ENCODE peak calls at places on chromosomes 16 and 17, in six cellular contexts. One of them, this sample, is unnamed.

GRCh38 chr17:79837888-79838540 is 1.2 kb downstream of the CBX4 start:
- DNase-seq in lower leg skin: peak; percentile 19
- DNase-seq in H54: no peak
- DNase-seq in IMR-90: no peak
- DNase-seq in body of pancreas: peak; percentile 34
- DNase-seq in ovary: peak; percentile 20
- DNase-seq in this sample: no peak

GRCh38 chr17:1490643-1491405 is 1.7 kb downstream of the MYO1C start:
- DNase-seq in lower leg skin: no peak
- DNase-seq in H54: peak; percentile 87
- DNase-seq in IMR-90: no peak
- DNase-seq in body of pancreas: peak; percentile 59
- DNase-seq in ovary: peak; percentile 56
- DNase-seq in this sample: peak; percentile 68

GRCh38 chr17:71334041-71334781 is 786.6 kb upstream of the SOX9 start:
- DNase-seq in lower leg skin: peak; percentile 17
- DNase-seq in H54: no peak
- DNase-seq in IMR-90: peak; percentile 21
- DNase-seq in body of pancreas: no peak
- DNase-seq in ovary: no peak
- DNase-seq in this sample: no peak

GRCh38 chr17:68089881-68090280 is 54.3 kb downstream of the KPNA2 start:
- DNase-seq in lower leg skin: peak; percentile 50
- DNase-seq in H54: peak; percentile 34
- DNase-seq in IMR-90: peak; percentile 24
- DNase-seq in body of pancreas: peak; percentile 34
- DNase-seq in ovary: no peak
- DNase-seq in this sample: peak; percentile 64

GRCh38 chr16:89842471-89843408 is 14.5 kb downstream of the SPIRE2 start:
- DNase-seq in lower leg skin: no peak
- DNase-seq in H54: peak; percentile 87
- DNase-seq in IMR-90: peak; percentile 71
- DNase-seq in body of pancreas: no peak
- DNase-seq in ovary: no peak
- DNase-seq in this sample: no peak

GRCh38 chr17:75549246-75550138 is 24.0 kb downstream of the LLGL2 start:
- DNase-seq in lower leg skin: peak; percentile 39
- DNase-seq in H54: no peak
- DNase-seq in IMR-90: no peak
- DNase-seq in body of pancreas: peak; percentile 87
- DNase-seq in ovary: no peak
- DNase-seq in this sample: peak; percentile 94

GRCh38 chr16:72677662-72678447 is 370.1 kb downstream of the ZFHX3 start:
- DNase-seq in lower leg skin: no peak
- DNase-seq in H54: no peak
- DNase-seq in IMR-90: peak; percentile 86
- DNase-seq in body of pancreas: no peak
- DNase-seq in ovary: no peak
- DNase-seq in this sample: no peak

GRCh38 chr16:59632266-59632855 is 898.2 kb upstream of the GOT2 start:
- DNase-seq in lower leg skin: no peak
- DNase-seq in H54: no peak
- DNase-seq in IMR-90: peak; percentile 68
- DNase-seq in body of pancreas: no peak
- DNase-seq in ovary: no peak
- DNase-seq in this sample: no peak

GRCh38 chr17:7750321-7750821 is 32.8 kb downstream of the DNAH2 start:
- DNase-seq in lower leg skin: no peak
- DNase-seq in H54: peak; percentile 60
- DNase-seq in IMR-90: peak; percentile 89
- DNase-seq in body of pancreas: no peak
- DNase-seq in ovary: no peak
- DNase-seq in this sample: no peak

GRCh38 chr17:62671553-62671952 is 44.1 kb downstream of the MRC2 start:
- DNase-seq in lower leg skin: peak; percentile 47
- DNase-seq in H54: no peak
- DNase-seq in IMR-90: no peak
- DNase-seq in body of pancreas: no peak
- DNase-seq in ovary: no peak
- DNase-seq in this sample: peak; percentile 71

GRCh38 chr16:56950881-56951771 is 10.6 kb upstream of the CETP start:
- DNase-seq in lower leg skin: no peak
- DNase-seq in H54: peak; percentile 59
- DNase-seq in IMR-90: peak; percentile 51
- DNase-seq in body of pancreas: peak; percentile 72
- DNase-seq in ovary: peak; percentile 39
- DNase-seq in this sample: peak; percentile 70

GRCh38 chr16:25151996-25152395 is 40.5 kb downstream of the LCMT1 start:
- DNase-seq in lower leg skin: no peak
- DNase-seq in H54: peak; percentile 58
- DNase-seq in IMR-90: peak; percentile 58
- DNase-seq in body of pancreas: no peak
- DNase-seq in ovary: no peak
- DNase-seq in this sample: no peak

GRCh38 chr16:65782537-65783290 is 583.8 kb upstream of the CDH5 start:
- DNase-seq in lower leg skin: peak; percentile 22
- DNase-seq in H54: no peak
- DNase-seq in IMR-90: peak; percentile 55
- DNase-seq in body of pancreas: no peak
- DNase-seq in ovary: peak; percentile 14
- DNase-seq in this sample: no peak

GRCh38 chr17:29585080-29585751 is 4.2 kb downstream of the GIT1 start:
- DNase-seq in lower leg skin: no peak
- DNase-seq in H54: no peak
- DNase-seq in IMR-90: no peak
- DNase-seq in body of pancreas: no peak
- DNase-seq in ovary: no peak
- DNase-seq in this sample: no peak

GRCh38 chr17:54099221-54099620 is 276.5 kb downstream of the KIF2B start:
- DNase-seq in lower leg skin: no peak
- DNase-seq in H54: no peak
- DNase-seq in IMR-90: no peak
- DNase-seq in body of pancreas: no peak
- DNase-seq in ovary: no peak
- DNase-seq in this sample: no peak

GRCh38 chr17:77323413-77324171 is 182.8 kb downstream of the SEC14L1 start:
- DNase-seq in lower leg skin: peak; percentile 24
- DNase-seq in H54: no peak
- DNase-seq in IMR-90: peak; percentile 52
- DNase-seq in body of pancreas: peak; percentile 20
- DNase-seq in ovary: peak; percentile 77
- DNase-seq in this sample: peak; percentile 38

GRCh38 chr17:1060991-1061390 is 64.1 kb downstream of the TIMM22 start:
- DNase-seq in lower leg skin: peak; percentile 57
- DNase-seq in H54: peak; percentile 99
- DNase-seq in IMR-90: peak; percentile 99
- DNase-seq in body of pancreas: no peak
- DNase-seq in ovary: no peak
- DNase-seq in this sample: peak; percentile 87

GRCh38 chr17:78013683-78014467 is 55.4 kb downstream of the TNRC6C start:
- DNase-seq in lower leg skin: peak; percentile 56
- DNase-seq in H54: peak; percentile 9
- DNase-seq in IMR-90: peak; percentile 77
- DNase-seq in body of pancreas: peak; percentile 57
- DNase-seq in ovary: peak; percentile 15
- DNase-seq in this sample: peak; percentile 40

GRCh38 chr16:15739449-15739848 is 89.4 kb downstream of the NDE1 start:
- DNase-seq in lower leg skin: no peak
- DNase-seq in H54: no peak
- DNase-seq in IMR-90: no peak
- DNase-seq in body of pancreas: no peak
- DNase-seq in ovary: no peak
- DNase-seq in this sample: no peak

GRCh38 chr16:52581530-52581929 is 34.6 kb upstream of the TOX3 start:
- DNase-seq in lower leg skin: no peak
- DNase-seq in H54: no peak
- DNase-seq in IMR-90: no peak
- DNase-seq in body of pancreas: no peak
- DNase-seq in ovary: no peak
- DNase-seq in this sample: no peak

GRCh38 chr17:12665263-12666210 is at the start of gene MYOCD:
- DNase-seq in lower leg skin: no peak
- DNase-seq in H54: no peak
- DNase-seq in IMR-90: peak; percentile 71
- DNase-seq in body of pancreas: no peak
- DNase-seq in ovary: peak; percentile 37
- DNase-seq in this sample: peak; percentile 27

GRCh38 chr17:7195971-7196370 is 16.8 kb upstream of the ASGR1 start:
- DNase-seq in lower leg skin: no peak
- DNase-seq in H54: no peak
- DNase-seq in IMR-90: no peak
- DNase-seq in body of pancreas: no peak
- DNase-seq in ovary: no peak
- DNase-seq in this sample: no peak

GRCh38 chr17:59399914-59400313 is 68.5 kb downstream of the YPEL2 start:
- DNase-seq in lower leg skin: no peak
- DNase-seq in H54: no peak
- DNase-seq in IMR-90: no peak
- DNase-seq in body of pancreas: no peak
- DNase-seq in ovary: no peak
- DNase-seq in this sample: no peak

GRCh38 chr17:162689-163088 is 18.8 kb downstream of the DOC2B start:
- DNase-seq in lower leg skin: no peak
- DNase-seq in H54: no peak
- DNase-seq in IMR-90: no peak
- DNase-seq in body of pancreas: no peak
- DNase-seq in ovary: no peak
- DNase-seq in this sample: no peak

GRCh38 chr17:58364270-58364942 is 12.4 kb upstream of the SUPT4H1 start:
- DNase-seq in lower leg skin: no peak
- DNase-seq in H54: no peak
- DNase-seq in IMR-90: no peak
- DNase-seq in body of pancreas: no peak
- DNase-seq in ovary: no peak
- DNase-seq in this sample: peak; percentile 48
- TF ChIP-seq POLR2A in lower leg skin: no peak
- TF ChIP-seq POLR2A in H54: no peak
- TF ChIP-seq POLR2A in IMR-90: no peak
- TF ChIP-seq POLR2A in body of pancreas: no peak
- TF ChIP-seq POLR2A in ovary: no peak
- TF ChIP-seq POLR2A in this sample: no peak

DNA sequence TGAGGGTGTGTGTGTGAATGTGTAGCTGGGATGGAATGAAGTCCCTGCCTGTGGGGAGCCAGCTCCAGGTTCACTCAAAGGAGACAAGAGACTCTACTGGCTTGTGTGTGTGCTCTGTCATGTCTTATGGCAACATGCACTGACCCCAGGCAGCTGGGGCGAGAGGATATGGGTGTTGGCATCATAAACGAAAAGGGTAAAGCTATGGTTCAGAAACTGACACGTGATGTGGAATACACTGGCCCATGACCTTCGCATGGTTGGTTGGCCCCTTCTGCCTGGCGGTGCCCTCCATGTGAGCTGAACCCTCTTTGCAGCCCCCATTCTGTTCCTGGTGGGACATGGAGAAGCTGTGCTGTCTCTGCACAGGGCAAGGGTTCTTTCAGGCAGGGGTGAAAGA is 21.9 kb downstream of the ZNF750 start:
- DNase-seq in lower leg skin: no peak
- DNase-seq in H54: no peak
- DNase-seq in IMR-90: peak; percentile 36
- DNase-seq in body of pancreas: no peak
- DNase-seq in ovary: no peak
- DNase-seq in this sample: no peak
- TF ChIP-seq POLR2A in lower leg skin: no peak
- TF ChIP-seq POLR2A in H54: no peak
- TF ChIP-seq POLR2A in IMR-90: no peak
- TF ChIP-seq POLR2A in body of pancreas: no peak
- TF ChIP-seq POLR2A in ovary: no peak
- TF ChIP-seq POLR2A in this sample: no peak

GRCh38 chr16:46950009-46950408 is 23.5 kb downstream of the DNAJA2 start:
- DNase-seq in lower leg skin: no peak
- DNase-seq in H54: no peak
- DNase-seq in IMR-90: no peak
- DNase-seq in body of pancreas: no peak
- DNase-seq in ovary: no peak
- DNase-seq in this sample: no peak

GRCh38 chr16:46949216-46949892 is 24.1 kb downstream of the DNAJA2 start:
- DNase-seq in lower leg skin: no peak
- DNase-seq in H54: no peak
- DNase-seq in IMR-90: no peak
- DNase-seq in body of pancreas: no peak
- DNase-seq in ovary: no peak
- DNase-seq in this sample: peak; percentile 21

GRCh38 chr16:46948548-46949166 is 24.8 kb downstream of the DNAJA2 start:
- DNase-seq in lower leg skin: no peak
- DNase-seq in H54: no peak
- DNase-seq in IMR-90: no peak
- DNase-seq in body of pancreas: no peak
- DNase-seq in ovary: no peak
- DNase-seq in this sample: peak; percentile 17

DNA sequence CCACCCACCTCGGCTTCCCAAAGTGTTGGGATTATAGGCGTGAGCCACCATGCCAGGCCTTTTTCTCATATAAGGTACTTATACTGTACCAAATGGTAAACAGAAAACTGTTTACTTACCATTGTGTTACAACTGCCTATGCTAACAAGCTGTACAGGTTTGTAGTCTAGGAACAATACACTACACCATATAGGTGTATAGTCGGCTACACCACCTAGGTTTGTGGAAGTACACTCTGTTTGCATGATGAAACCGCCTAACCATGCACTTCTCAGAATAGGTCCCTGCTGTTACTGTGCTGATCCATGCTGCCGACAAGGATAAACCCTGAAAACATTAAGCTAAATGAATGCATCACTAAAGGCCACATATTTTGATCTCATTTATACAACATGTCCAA is 18.9 kb downstream of the DNAJA2 start:
- DNase-seq in lower leg skin: no peak
- DNase-seq in H54: no peak
- DNase-seq in IMR-90: no peak
- DNase-seq in body of pancreas: no peak
- DNase-seq in ovary: no peak
- DNase-seq in this sample: no peak
- TF ChIP-seq POLR2A in lower leg skin: no peak
- TF ChIP-seq POLR2A in H54: no peak
- TF ChIP-seq POLR2A in IMR-90: no peak
- TF ChIP-seq POLR2A in body of pancreas: no peak
- TF ChIP-seq POLR2A in ovary: no peak
- TF ChIP-seq POLR2A in this sample: no peak

GRCh38 chr17:73067075-73067474 is 25.4 kb downstream of the SLC39A11 start:
- DNase-seq in lower leg skin: no peak
- DNase-seq in H54: no peak
- DNase-seq in IMR-90: peak; percentile 35
- DNase-seq in body of pancreas: no peak
- DNase-seq in ovary: no peak
- DNase-seq in this sample: no peak

GRCh38 chr17:73069846-73070245 is 22.6 kb downstream of the SLC39A11 start:
- DNase-seq in lower leg skin: no peak
- DNase-seq in H54: no peak
- DNase-seq in IMR-90: no peak
- DNase-seq in body of pancreas: no peak
- DNase-seq in ovary: no peak
- DNase-seq in this sample: no peak

GRCh38 chr17:73069164-73069774 is 23.2 kb downstream of the SLC39A11 start:
- DNase-seq in lower leg skin: no peak
- DNase-seq in H54: no peak
- DNase-seq in IMR-90: no peak
- DNase-seq in body of pancreas: no peak
- DNase-seq in ovary: no peak
- DNase-seq in this sample: no peak

GRCh38 chr17:73066148-73066884 is 26.2 kb downstream of the SLC39A11 start:
- DNase-seq in lower leg skin: no peak
- DNase-seq in H54: no peak
- DNase-seq in IMR-90: peak; percentile 67
- DNase-seq in body of pancreas: no peak
- DNase-seq in ovary: no peak
- DNase-seq in this sample: no peak

GRCh38 chr17:73068322-73069153 is 23.9 kb downstream of the SLC39A11 start:
- DNase-seq in lower leg skin: no peak
- DNase-seq in H54: no peak
- DNase-seq in IMR-90: peak; percentile 92
- DNase-seq in body of pancreas: no peak
- DNase-seq in ovary: no peak
- DNase-seq in this sample: no peak
- TF ChIP-seq POLR2A in lower leg skin: no peak
- TF ChIP-seq POLR2A in H54: no peak
- TF ChIP-seq POLR2A in IMR-90: no peak
- TF ChIP-seq POLR2A in body of pancreas: no peak
- TF ChIP-seq POLR2A in ovary: no peak
- TF ChIP-seq POLR2A in this sample: no peak

This sample was measured in stomach.